ENCODE peak calls at places on chromosomes 1 and 21, in nine cellular contexts. A is A549, N is HT1080, W is SHP77, B is Right ventricle myocardium superior, T is LHCN-M2, M is activated B cell treated with CpG ODN at 0.5 μM for 24 hours, O is EL, Z is Panc1. S is an unnamed sample.

GRCh38 chr1:154999651-155000474 is 2.7 kb upstream of the ZBTB7B start:
- DNase-seq in N (no peak), W (peak), T (no peak), A (peak), M (peak), Z (no peak), B (no peak), O (no peak), S (no peak)

GRCh38 chr1:44810101-44810761 is 1.9 kb downstream of the BTBD19 start:
- DNase-seq in T (no peak), N (peak), A (peak), B (peak), W (no peak), O (peak), M (peak), Z (no peak), S (no peak)

GRCh38 chr1:228968841-228969606 is 233.7 kb downstream of the RHOU start:
- DNase-seq in O (no peak), W (no peak), Z (no peak), M (no peak), T (no peak), A (no peak), N (no peak), B (no peak), S (no peak)

GRCh38 chr1:57736940-57737339 is 313.1 kb upstream of the DAB1 start:
- DNase-seq in A (no peak), N (peak), W (no peak), Z (no peak), O (no peak), M (no peak), B (no peak), T (no peak), S (no peak)

GRCh38 chr1:163170975-163171676 is 31.6 kb downstream of the RGS5 start:
- DNase-seq in M (no peak), W (peak), N (peak), O (peak), A (no peak), Z (no peak), B (no peak), T (peak), S (peak)

GRCh38 chr1:225428879-225429455 is 1.1 kb upstream of the LBR start:
- DNase-seq in N (no peak), A (no peak), B (no peak), Z (no peak), W (no peak), T (no peak), M (no peak), O (no peak), S (no peak)

GRCh38 chr1:214902636-214903320 is 179.8 kb upstream of the KCNK2 start:
- DNase-seq in N (peak), W (no peak), A (no peak), O (peak), Z (no peak), B (no peak), T (peak), M (no peak), S (no peak)

GRCh38 chr1:208216062-208216461 is 28.1 kb downstream of the PLXNA2 start:
- DNase-seq in T (peak), Z (no peak), O (peak), N (peak), M (no peak), A (no peak), B (no peak), W (no peak), S (no peak)

GRCh38 chr1:1889847-1890505 is 911 bp downstream of the GNB1 start:
- DNase-seq in B (peak), M (peak), Z (no peak), N (peak), W (no peak), T (peak), A (no peak), O (peak), S (no peak)

GRCh38 chr1:22709891-22710687 is 550 bp upstream of the EPHB2 start:
- DNase-seq in W (no peak), B (peak), T (peak), Z (no peak), O (peak), A (peak), N (no peak), M (no peak), S (no peak)

GRCh38 chr1:231636157-231636556 is 9.6 kb downstream of the DISC1 start:
- DNase-seq in Z (no peak), O (peak), B (no peak), M (no peak), A (peak), W (peak), N (peak), T (peak), S (no peak)

GRCh38 chr1:65425697-65426096 is 5.2 kb downstream of the LEPR start:
- DNase-seq in B (no peak), N (peak), M (no peak), A (peak), Z (peak), T (peak), O (peak), W (no peak), S (peak)

GRCh38 chr1:27528701-27529637 is 39.0 kb upstream of the WASF2 start:
- DNase-seq in T (peak), B (peak), N (no peak), Z (no peak), O (peak), A (no peak), M (no peak), W (peak), S (no peak)

GRCh38 chr1:227544677-227545076 is 18.7 kb upstream of the ZNF678 start:
- DNase-seq in B (no peak), N (no peak), Z (no peak), O (no peak), W (no peak), T (no peak), M (no peak), A (no peak), S (no peak)

GRCh38 chr1:184906771-184907170 is 67.5 kb downstream of the NIBAN1 start:
- DNase-seq in O (no peak), N (no peak), T (no peak), A (no peak), Z (no peak), B (no peak), M (no peak), W (no peak), S (no peak)

GRCh38 chr1:174296309-174296708 is 137.0 kb downstream of the RABGAP1L start:
- DNase-seq in M (no peak), W (no peak), N (no peak), O (no peak), A (no peak), Z (no peak), B (no peak), T (no peak), S (no peak)

GRCh38 chr1:115796897-115797296 is 28.4 kb upstream of the CASQ2 start:
- DNase-seq in B (no peak), Z (no peak), T (no peak), W (no peak), M (no peak), N (no peak), O (no peak), A (no peak), S (no peak)

GRCh38 chr1:6519935-6520621 is 28.6 kb upstream of the PLEKHG5 start:
- DNase-seq in O (peak), M (no peak), N (no peak), A (no peak), W (no peak), Z (no peak), B (no peak), T (peak), S (peak)

GRCh38 chr21:29896884-29897283 is 42.9 kb downstream of the GRIK1 start:
- DNase-seq in N (no peak), B (no peak), W (no peak), A (no peak), M (no peak), T (no peak), Z (no peak), O (no peak), S (no peak)

GRCh38 chr1:31788138-31788824 is 24.1 kb upstream of the ADGRB2 start:
- DNase-seq in W (peak), M (peak), A (peak), T (peak), O (peak), N (peak), B (peak), Z (peak), S (peak)

GRCh38 chr1:30748098-30748698 is 9.4 kb downstream of the LAPTM5 start:
- DNase-seq in B (no peak), M (no peak), Z (no peak), O (peak), T (peak), W (peak), A (no peak), N (no peak), S (peak)

GRCh38 chr21:43367296-43367695 is 59.6 kb downstream of the SIK1 start:
- DNase-seq in T (no peak), B (no peak), O (no peak), A (no peak), M (no peak), W (peak), Z (no peak), N (no peak), S (no peak)

GRCh38 chr1:209876091-209876800 is 48.5 kb downstream of the UTP25 start:
- DNase-seq in Z (no peak), O (no peak), W (no peak), A (no peak), M (no peak), B (no peak), N (no peak), T (peak), S (no peak)

GRCh38 chr1:41776896-41777431 is 141.8 kb downstream of the HIVEP3 start:
- DNase-seq in T (no peak), A (no peak), Z (no peak), B (no peak), O (no peak), W (no peak), M (no peak), N (no peak), S (no peak)

GRCh38 chr1:155882235-155882634 is 22.9 kb downstream of the SYT11 start:
- DNase-seq in B (no peak), W (no peak), A (no peak), N (no peak), Z (no peak), T (no peak), M (no peak), O (no peak), S (no peak)

S was measured in HFF-Myc.